ENCODE peak calls at places on chromosomes 12 and 14, in six cellular contexts. One of them, this sample, is unnamed.

GRCh38 chr14:104512061-104512460 is 67.5 kb upstream of the C14orf180 start:
- DNase-seq in Calu3: no peak
- DNase-seq in OCI-M1: no peak
- DNase-seq in IMR-90: no peak
- DNase-seq in T-helper 1 cell: no peak
- DNase-seq in NT2/D1: no peak
- DNase-seq in this sample: no peak

GRCh38 chr12:2750185-2750584 is 44.6 kb upstream of the FKBP4 start:
- DNase-seq in Calu3: no peak
- DNase-seq in NT2/D1: no peak
- DNase-seq in IMR-90: no peak
- DNase-seq in OCI-M1: no peak
- DNase-seq in T-helper 1 cell: no peak
- DNase-seq in this sample: no peak

GRCh38 chr12:120642806-120643205 is 2.4 kb downstream of the CABP1 start:
- DNase-seq in OCI-M1: no peak
- DNase-seq in Calu3: no peak
- DNase-seq in T-helper 1 cell: no peak
- DNase-seq in IMR-90: peak
- DNase-seq in NT2/D1: no peak
- DNase-seq in this sample: no peak

GRCh38 chr12:31117203-31118011 is 43.7 kb downstream of the DDX11 start:
- DNase-seq in T-helper 1 cell: no peak
- DNase-seq in OCI-M1: peak
- DNase-seq in IMR-90: peak
- DNase-seq in Calu3: peak
- DNase-seq in NT2/D1: peak
- DNase-seq in this sample: no peak

GRCh38 chr12:121786441-121786825 is 7.1 kb downstream of the RHOF start:
- DNase-seq in Calu3: peak
- DNase-seq in T-helper 1 cell: no peak
- DNase-seq in NT2/D1: no peak
- DNase-seq in OCI-M1: no peak
- DNase-seq in IMR-90: peak
- DNase-seq in this sample: no peak

GRCh38 chr14:36997843-36998242 is 174.6 kb downstream of the SLC25A21 start:
- DNase-seq in T-helper 1 cell: no peak
- DNase-seq in IMR-90: peak
- DNase-seq in NT2/D1: no peak
- DNase-seq in OCI-M1: no peak
- DNase-seq in Calu3: no peak
- DNase-seq in this sample: no peak

GRCh38 chr14:77314043-77314442 is 6.6 kb downstream of the POMT2 start:
- DNase-seq in NT2/D1: no peak
- DNase-seq in T-helper 1 cell: no peak
- DNase-seq in IMR-90: peak
- DNase-seq in OCI-M1: no peak
- DNase-seq in Calu3: no peak
- DNase-seq in this sample: peak

GRCh38 chr14:69473271-69473670 is 11.3 kb upstream of the PLEKHD1 start:
- DNase-seq in OCI-M1: no peak
- DNase-seq in NT2/D1: no peak
- DNase-seq in IMR-90: no peak
- DNase-seq in T-helper 1 cell: no peak
- DNase-seq in Calu3: peak
- DNase-seq in this sample: no peak

GRCh38 chr12:71719647-71720370 is 33.9 kb downstream of the TMEM19 start:
- DNase-seq in T-helper 1 cell: no peak
- DNase-seq in OCI-M1: no peak
- DNase-seq in IMR-90: peak
- DNase-seq in NT2/D1: no peak
- DNase-seq in Calu3: no peak
- DNase-seq in this sample: no peak

GRCh38 chr14:85528080-85528881 is 1.7 kb upstream of the FLRT2 start:
- DNase-seq in Calu3: no peak
- DNase-seq in OCI-M1: peak
- DNase-seq in IMR-90: peak
- DNase-seq in NT2/D1: no peak
- DNase-seq in T-helper 1 cell: no peak
- DNase-seq in this sample: peak

GRCh38 chr12:127174881-127175280 is 1092.1 kb upstream of the TMEM132C start:
- DNase-seq in OCI-M1: no peak
- DNase-seq in IMR-90: no peak
- DNase-seq in Calu3: no peak
- DNase-seq in T-helper 1 cell: no peak
- DNase-seq in NT2/D1: no peak
- DNase-seq in this sample: no peak

GRCh38 chr14:98715054-98715453 is 556.9 kb downstream of the BCL11B start:
- DNase-seq in NT2/D1: no peak
- DNase-seq in OCI-M1: no peak
- DNase-seq in IMR-90: no peak
- DNase-seq in Calu3: no peak
- DNase-seq in T-helper 1 cell: no peak
- DNase-seq in this sample: no peak

GRCh38 chr14:75273272-75274044 is 5.2 kb upstream of the FOS start:
- DNase-seq in Calu3: no peak
- DNase-seq in NT2/D1: no peak
- DNase-seq in T-helper 1 cell: no peak
- DNase-seq in OCI-M1: no peak
- DNase-seq in IMR-90: peak
- DNase-seq in this sample: no peak

GRCh38 chr12:89653-90052 is 23.1 kb downstream of the IQSEC3 start:
- DNase-seq in Calu3: no peak
- DNase-seq in OCI-M1: no peak
- DNase-seq in T-helper 1 cell: no peak
- DNase-seq in IMR-90: no peak
- DNase-seq in NT2/D1: no peak
- DNase-seq in this sample: no peak

GRCh38 chr12:112146123-112146522 is 20.8 kb downstream of the TRAFD1 start:
- DNase-seq in Calu3: no peak
- DNase-seq in T-helper 1 cell: no peak
- DNase-seq in NT2/D1: no peak
- DNase-seq in OCI-M1: no peak
- DNase-seq in IMR-90: no peak
- DNase-seq in this sample: no peak

GRCh38 chr12:12266389-12266872 is 413 bp downstream of the LRP6 start:
- DNase-seq in IMR-90: no peak
- DNase-seq in T-helper 1 cell: no peak
- DNase-seq in Calu3: no peak
- DNase-seq in NT2/D1: peak
- DNase-seq in OCI-M1: no peak
- DNase-seq in this sample: no peak

GRCh38 chr12:54701940-54702592 is 53.9 kb upstream of the DCD start:
- DNase-seq in IMR-90: peak
- DNase-seq in Calu3: peak
- DNase-seq in NT2/D1: no peak
- DNase-seq in OCI-M1: peak
- DNase-seq in T-helper 1 cell: peak
- DNase-seq in this sample: peak

GRCh38 chr14:51692646-51693045 is 40.9 kb downstream of the FRMD6 start:
- DNase-seq in Calu3: no peak
- DNase-seq in NT2/D1: no peak
- DNase-seq in IMR-90: peak
- DNase-seq in OCI-M1: no peak
- DNase-seq in T-helper 1 cell: no peak
- DNase-seq in this sample: no peak

GRCh38 chr14:91140672-91141071 is 26.8 kb downstream of the DGLUCY start:
- DNase-seq in OCI-M1: peak
- DNase-seq in Calu3: peak
- DNase-seq in NT2/D1: peak
- DNase-seq in IMR-90: no peak
- DNase-seq in T-helper 1 cell: no peak
- DNase-seq in this sample: peak

GRCh38 chr12:6442799-6443198 is 2.0 kb upstream of the CD27 start:
- DNase-seq in OCI-M1: no peak
- DNase-seq in IMR-90: no peak
- DNase-seq in T-helper 1 cell: no peak
- DNase-seq in Calu3: no peak
- DNase-seq in NT2/D1: no peak
- DNase-seq in this sample: no peak

GRCh38 chr12:12502813-12503146 is 59.9 kb downstream of the DUSP16 start:
- DNase-seq in NT2/D1: no peak
- DNase-seq in IMR-90: no peak
- DNase-seq in T-helper 1 cell: no peak
- DNase-seq in OCI-M1: no peak
- DNase-seq in Calu3: no peak
- DNase-seq in this sample: no peak

GRCh38 chr12:6567824-6568617 is at the start of gene NOP2:
- DNase-seq in NT2/D1: peak
- DNase-seq in IMR-90: peak
- DNase-seq in OCI-M1: peak
- DNase-seq in T-helper 1 cell: peak
- DNase-seq in Calu3: peak
- DNase-seq in this sample: peak

GRCh38 chr12:77724367-77724957 is 106.2 kb upstream of the NAV3 start:
- DNase-seq in IMR-90: peak
- DNase-seq in T-helper 1 cell: no peak
- DNase-seq in OCI-M1: peak
- DNase-seq in NT2/D1: peak
- DNase-seq in Calu3: peak
- DNase-seq in this sample: no peak

GRCh38 chr12:64352181-64352580 is 38.4 kb downstream of the C12orf56 start:
- DNase-seq in Calu3: no peak
- DNase-seq in T-helper 1 cell: no peak
- DNase-seq in OCI-M1: no peak
- DNase-seq in IMR-90: no peak
- DNase-seq in NT2/D1: no peak
- DNase-seq in this sample: no peak

GRCh38 chr12:4041191-4041885 is 168.1 kb upstream of the PARP11 start:
- DNase-seq in Calu3: no peak
- DNase-seq in IMR-90: no peak
- DNase-seq in NT2/D1: no peak
- DNase-seq in OCI-M1: no peak
- DNase-seq in T-helper 1 cell: no peak
- DNase-seq in this sample: no peak

GRCh38 chr14:34665785-34666425 is 36.0 kb upstream of the SNX6 start:
- DNase-seq in IMR-90: peak
- DNase-seq in T-helper 1 cell: no peak
- DNase-seq in NT2/D1: no peak
- DNase-seq in OCI-M1: peak
- DNase-seq in Calu3: no peak
- DNase-seq in this sample: no peak